ENCODE peak calls at places on chromosomes 11 and 22, in seven cellular contexts. Y, U, W, B, D, S and R are unnamed samples.

GRCh38 chr11:57335343-57336110 is at the start of gene SSRP1:
- DNase-seq in Y (peak), U (peak), W (peak), B (peak), D (peak), S (peak), R (peak)

GRCh38 chr22:22968366-22968765 is 80.8 kb downstream of the IGLL5 start:
- DNase-seq in Y (no peak), U (no peak), W (no peak), B (no peak), D (no peak), S (no peak), R (no peak)

GRCh38 chr11:119686483-119686882 is 42.5 kb downstream of the NECTIN1 start:
- DNase-seq in Y (no peak), U (no peak), W (no peak), B (no peak), D (no peak), S (no peak), R (no peak)

GRCh38 chr11:73376803-73377629 is 817 bp downstream of the RELT start:
- DNase-seq in Y (peak), U (peak), W (peak), B (peak), D (peak), S (peak), R (peak)

GRCh38 chr11:2375341-2375853 is 1.7 kb upstream of the CD81 start:
- DNase-seq in Y (no peak), U (no peak), W (peak), B (no peak), D (no peak), S (no peak), R (peak)

GRCh38 chr22:23526588-23527315 is 53.3 kb downstream of the IGLL1 start:
- DNase-seq in Y (no peak), U (no peak), W (peak), B (no peak), D (no peak), S (no peak), R (no peak)

GRCh38 chr11:58807358-58807757 is 37.1 kb downstream of the GLYATL2 start:
- DNase-seq in Y (no peak), U (no peak), W (no peak), B (no peak), D (no peak), S (no peak), R (no peak)

GRCh38 chr11:19955660-19956059 is 204.6 kb downstream of the DBX1 start:
- DNase-seq in Y (no peak), U (no peak), W (no peak), B (no peak), D (no peak), S (no peak), R (no peak)

GRCh38 chr11:26830757-26831156 is 108.9 kb upstream of the SLC5A12 start:
- DNase-seq in Y (no peak), U (no peak), W (no peak), B (no peak), D (no peak), S (no peak), R (no peak)

GRCh38 chr22:27752771-27753170 is 48.8 kb downstream of the MN1 start:
- DNase-seq in Y (no peak), U (no peak), W (peak), B (no peak), D (no peak), S (no peak), R (no peak)

GRCh38 chr11:94668240-94668793 is 99.8 kb upstream of the AMOTL1 start:
- DNase-seq in Y (no peak), U (no peak), W (no peak), B (no peak), D (no peak), S (no peak), R (no peak)

GRCh38 chr11:108278546-108278945 is 55.7 kb downstream of the ATM start:
- DNase-seq in Y (no peak), U (peak), W (peak), B (peak), D (no peak), S (no peak), R (no peak)

GRCh38 chr11:79081441-79082124 is 359.2 kb downstream of the TENM4 start:
- DNase-seq in Y (no peak), U (peak), W (no peak), B (no peak), D (no peak), S (no peak), R (no peak)

GRCh38 chr11:11966826-11967668 is 41.4 kb downstream of the DKK3 start:
- DNase-seq in Y (peak), U (peak), W (peak), B (peak), D (peak), S (peak), R (peak)

GRCh38 chr11:1767399-1768140 is 3.8 kb upstream of the CTSD start:
- DNase-seq in Y (peak), U (no peak), W (no peak), B (no peak), D (no peak), S (no peak), R (no peak)

GRCh38 chr11:3161309-3161708 is 3.8 kb downstream of the OSBPL5 start:
- DNase-seq in Y (no peak), U (no peak), W (peak), B (no peak), D (no peak), S (no peak), R (no peak)

GRCh38 chr11:2789791-2790580 is 90.2 kb upstream of the KCNQ1OT1 start:
- DNase-seq in Y (peak), U (no peak), W (peak), B (no peak), D (no peak), S (no peak), R (no peak)

GRCh38 chr11:108609681-108610080 is 16.1 kb upstream of the EXPH5 start:
- DNase-seq in Y (no peak), U (peak), W (no peak), B (no peak), D (no peak), S (no peak), R (no peak)

GRCh38 chr11:38182126-38182907 is 1584.3 kb upstream of the RAG2 start:
- DNase-seq in Y (no peak), U (peak), W (no peak), B (no peak), D (no peak), S (no peak), R (no peak)

GRCh38 chr11:76669901-76670474 is 559 bp downstream of the LRRC32 start:
- DNase-seq in Y (no peak), U (peak), W (peak), B (peak), D (no peak), S (no peak), R (no peak)

GRCh38 chr22:32897400-32897799 is 95.9 kb downstream of the TIMP3 start:
- DNase-seq in Y (no peak), U (peak), W (no peak), B (no peak), D (no peak), S (no peak), R (no peak)

GRCh38 chr11:125412509-125412908 is 83.6 kb downstream of the FEZ1 start:
- DNase-seq in Y (no peak), U (no peak), W (no peak), B (no peak), D (no peak), S (no peak), R (no peak)

GRCh38 chr11:86708671-86709070 is 36.3 kb upstream of the ME3 start:
- DNase-seq in Y (no peak), U (no peak), W (no peak), B (no peak), D (no peak), S (no peak), R (no peak)

GRCh38 chr11:16412525-16413194 is 56.3 kb upstream of the SOX6 start:
- DNase-seq in Y (no peak), U (no peak), W (no peak), B (no peak), D (no peak), S (no peak), R (no peak)

GRCh38 chr11:85347291-85347690 is 279.9 kb downstream of the DLG2 start:
- DNase-seq in Y (no peak), U (no peak), W (no peak), B (no peak), D (no peak), S (no peak), R (no peak)

GRCh38 chr11:116117326-116118137 is 613.3 kb upstream of the CADM1 start:
- DNase-seq in Y (no peak), U (no peak), W (no peak), B (no peak), D (no peak), S (no peak), R (no peak)

GRCh38 chr11:72430743-72431570 is 3.4 kb downstream of the CLPB start:
- DNase-seq in Y (peak), U (peak), W (peak), B (peak), D (no peak), S (no peak), R (peak)

GRCh38 chr11:64742087-64742939 is 1.6 kb downstream of the RASGRP2 start:
- DNase-seq in Y (peak), U (peak), W (no peak), B (no peak), D (no peak), S (no peak), R (no peak)

GRCh38 chr22:33829549-33830280 is 90.6 kb downstream of the LARGE1 start:
- DNase-seq in Y (no peak), U (no peak), W (no peak), B (no peak), D (no peak), S (no peak), R (no peak)

GRCh38 chr11:121024989-121025388 is 1.1 kb downstream of the TBCEL start:
- DNase-seq in Y (no peak), U (peak), W (peak), B (no peak), D (no peak), S (peak), R (no peak)

GRCh38 chr11:105799728-105800462 is 190.0 kb downstream of the GRIA4 start:
- DNase-seq in Y (no peak), U (no peak), W (no peak), B (no peak), D (no peak), S (no peak), R (no peak)

GRCh38 chr11:83863272-83863671 is 577.1 kb upstream of the CCDC90B start:
- DNase-seq in Y (no peak), U (no peak), W (no peak), B (no peak), D (no peak), S (no peak), R (no peak)

GRCh38 chr11:36566407-36567053 is 1.3 kb upstream of the RAG1 start:
- DNase-seq in Y (no peak), U (no peak), W (no peak), B (no peak), D (no peak), S (no peak), R (no peak)

GRCh38 chr11:66184728-66185127 is 83.7 kb upstream of the RAB1B start:
- DNase-seq in Y (no peak), U (no peak), W (no peak), B (no peak), D (no peak), S (no peak), R (no peak)
- TF ChIP-seq CTCF in Y (no peak), U (no peak), W (no peak), B (no peak), D (no peak), S (no peak), R (no peak)

GRCh38 chr22:29553391-29554224 is at the start of gene THOC5:
- DNase-seq in Y (peak), U (peak), W (peak), B (peak), D (peak), S (peak), R (peak)
- TF ChIP-seq CTCF in Y (peak), U (peak), W (peak), B (peak), D (no peak), S (peak), R (peak)

GRCh38 chr11:93080146-93080759 is 110.8 kb downstream of the MTNR1B start:
- DNase-seq in Y (no peak), U (no peak), W (no peak), B (no peak), D (no peak), S (no peak), R (no peak)

GRCh38 chr11:93073508-93074280 is 104.2 kb downstream of the MTNR1B start:
- DNase-seq in Y (no peak), U (no peak), W (no peak), B (no peak), D (no peak), S (no peak), R (no peak)

GRCh38 chr11:93072236-93072635 is 102.8 kb downstream of the MTNR1B start:
- DNase-seq in Y (no peak), U (no peak), W (no peak), B (no peak), D (no peak), S (no peak), R (no peak)

GRCh38 chr11:93073026-93073425 is 103.6 kb downstream of the MTNR1B start:
- DNase-seq in Y (no peak), U (no peak), W (no peak), B (no peak), D (no peak), S (no peak), R (no peak)

GRCh38 chr11:93075782-93076181 is 106.3 kb downstream of the MTNR1B start:
- DNase-seq in Y (no peak), U (no peak), W (no peak), B (no peak), D (no peak), S (no peak), R (no peak)
- TF ChIP-seq CTCF in Y (no peak), U (no peak), W (no peak), B (no peak), D (no peak), S (no peak), R (no peak)

GRCh38 chr11:34415538-34415937 is 23.2 kb upstream of the CAT start:
- DNase-seq in Y (no peak), U (no peak), W (no peak), B (no peak), D (no peak), S (no peak), R (no peak)

GRCh38 chr11:34419158-34419557 is 19.6 kb upstream of the CAT start:
- DNase-seq in Y (no peak), U (no peak), W (no peak), B (no peak), D (no peak), S (no peak), R (no peak)

GRCh38 chr11:34416746-34417145 is 22.0 kb upstream of the CAT start:
- DNase-seq in Y (no peak), U (peak), W (no peak), B (no peak), D (no peak), S (no peak), R (no peak)

GRCh38 chr11:34416088-34416487 is 22.6 kb upstream of the CAT start:
- DNase-seq in Y (no peak), U (no peak), W (no peak), B (no peak), D (no peak), S (no peak), R (no peak)

GRCh38 chr11:34417203-34417602 is 21.5 kb upstream of the CAT start:
- DNase-seq in Y (no peak), U (no peak), W (no peak), B (no peak), D (no peak), S (no peak), R (no peak)
- TF ChIP-seq CTCF in Y (no peak), U (peak), W (peak), B (no peak), D (no peak), S (no peak), R (no peak)

GRCh38 chr22:47552541-47553205 is 790.2 kb downstream of the TBC1D22A start:
- DNase-seq in Y (no peak), U (no peak), W (no peak), B (no peak), D (no peak), S (no peak), R (no peak)

GRCh38 chr22:47550524-47551437 is 788.3 kb downstream of the TBC1D22A start:
- DNase-seq in Y (no peak), U (no peak), W (no peak), B (no peak), D (no peak), S (no peak), R (no peak)

GRCh38 chr22:47552024-47552423 is 789.6 kb downstream of the TBC1D22A start:
- DNase-seq in Y (no peak), U (no peak), W (no peak), B (no peak), D (no peak), S (no peak), R (no peak)

GRCh38 chr22:47551438-47551788 is 789.0 kb downstream of the TBC1D22A start:
- DNase-seq in Y (no peak), U (no peak), W (no peak), B (no peak), D (no peak), S (no peak), R (no peak)

GRCh38 chr22:47553436-47553835 is 791.0 kb downstream of the TBC1D22A start:
- DNase-seq in Y (no peak), U (no peak), W (no peak), B (no peak), D (no peak), S (no peak), R (no peak)
- TF ChIP-seq CTCF in Y (no peak), U (no peak), W (no peak), B (no peak), D (no peak), S (no peak), R (no peak)